ENCODE peak calls at places on chromosomes 11 and 22, in ten cellular contexts. M is OCI-M1; S is EH; V is activated CD4-positive, alpha-beta T cell treated with anti-CD3 and anti-CD28 coated beads for 24 hours; Z is AG08396; Y is T-helper 9 cell; N is CD4-positive, CD25-positive, alpha-beta regulatory T cell; I is astrocyte of the spinal cord; L is NCI-H1105 treated with DMSO at 0.1 percent for 48 hours; D is stimulated activated CD4-positive, alpha-beta T cell treated with anti-CD3 and anti-CD28 coated beads, Interleukin-1b, Interleukin-23, amount 100 ng/mL, for 24 hours. F is an unnamed sample.

GRCh38 chr22:49959782-49960158 is 802 bp upstream of the PIM3 start:
- DNase-seq in Y (no peak), D (no peak), I (no peak), L (no peak), M (no peak), V (no peak), Z (peak; percentile 65), N (no peak), S (peak; percentile 31), F (no peak)

GRCh38 chr11:76615950-76616349 is 54.6 kb downstream of the LRRC32 start:
- DNase-seq in I (peak; percentile 40), N (no peak), M (no peak), Y (no peak), V (no peak), Z (no peak), S (peak; percentile 55), D (no peak), L (no peak), F (no peak)

GRCh38 chr22:47355388-47355725 is 592.9 kb downstream of the TBC1D22A start:
- DNase-seq in N (no peak), Y (no peak), I (no peak), V (no peak), D (no peak), L (no peak), Z (no peak), M (no peak), S (no peak), F (no peak)

GRCh38 chr11:33970984-33971466 is 79.1 kb upstream of the LMO2 start:
- DNase-seq in V (no peak), D (no peak), I (peak; percentile 52), Z (peak; percentile 58), N (no peak), Y (no peak), S (peak; percentile 58), L (peak; percentile 77), M (peak; percentile 80), F (no peak)

GRCh38 chr11:23023319-23023718 is 163.0 kb upstream of the CCDC179 start:
- DNase-seq in S (no peak), L (no peak), M (peak; percentile 12), I (no peak), V (no peak), Z (no peak), N (no peak), D (no peak), Y (no peak), F (no peak)

GRCh38 chr11:72813740-72814138 is 472 bp upstream of the ATG16L2 start:
- DNase-seq in D (no peak), L (peak; percentile 82), M (peak; percentile 99), Y (peak; percentile 76), N (no peak), Z (peak; percentile 90), S (peak; percentile 85), V (peak; percentile 68), I (no peak), F (no peak)

GRCh38 chr22:40541300-40541699 is 95.2 kb downstream of the MRTFA start:
- DNase-seq in L (no peak), Z (no peak), N (no peak), M (no peak), D (no peak), V (no peak), S (no peak), I (no peak), Y (no peak), F (no peak)

GRCh38 chr11:118084247-118084646 is 2.5 kb downstream of the SMIM35 start:
- DNase-seq in V (no peak), L (no peak), S (peak; percentile 22), M (no peak), N (no peak), D (no peak), I (no peak), Z (no peak), Y (no peak), F (no peak)

GRCh38 chr22:22816171-22816514 is 71.5 kb upstream of the IGLL5 start:
- DNase-seq in V (no peak), Z (no peak), D (no peak), N (no peak), L (no peak), I (no peak), S (no peak), Y (no peak), M (no peak), F (no peak)

GRCh38 chr11:68255526-68255925 is 16.2 kb downstream of the C11orf24 start:
- DNase-seq in I (peak; percentile 9), Z (no peak), V (no peak), D (no peak), S (no peak), Y (no peak), N (no peak), L (no peak), M (no peak), F (no peak)

GRCh38 chr22:22111267-22111751 is 128.7 kb upstream of the TOP3B start:
- DNase-seq in Z (peak; percentile 89), I (peak; percentile 78), N (no peak), M (no peak), L (no peak), S (peak; percentile 68), Y (no peak), D (no peak), V (peak; percentile 8), F (no peak)

GRCh38 chr11:77602385-77603105 is 12.8 kb downstream of the AQP11 start:
- DNase-seq in M (peak; percentile 76), Y (no peak), D (no peak), Z (peak; percentile 57), L (no peak), V (no peak), I (peak; percentile 84), S (peak; percentile 90), N (no peak), F (no peak)

GRCh38 chr22:37999640-38000272 is 15.4 kb upstream of the SOX10 start:
- DNase-seq in M (no peak), L (no peak), Y (no peak), N (no peak), I (peak; percentile 73), D (no peak), V (no peak), S (peak; percentile 44), Z (no peak), F (no peak)

GRCh38 chr22:49487950-49488349 is 339.7 kb downstream of the BRD1 start:
- DNase-seq in M (no peak), S (no peak), V (no peak), N (no peak), I (no peak), Y (no peak), D (no peak), Z (no peak), L (no peak), F (no peak)

GRCh38 chr22:40747361-40747760 is 68.1 kb downstream of the MCHR1 start:
- DNase-seq in V (no peak), I (no peak), D (no peak), M (no peak), N (no peak), Y (no peak), Z (no peak), S (no peak), L (peak; percentile 25), F (no peak)

GRCh38 chr22:23204541-23205157 is 24.3 kb downstream of the BCR start:
- DNase-seq in V (no peak), N (no peak), Y (no peak), Z (no peak), I (no peak), L (peak; percentile 82), M (no peak), S (no peak), D (no peak), F (no peak)

GRCh38 chr11:113274708-113275582 is 39.4 kb upstream of the TTC12 start:
- DNase-seq in I (no peak), S (peak; percentile 3), L (no peak), Y (no peak), V (no peak), N (no peak), D (no peak), Z (no peak), M (no peak), F (no peak)

GRCh38 chr22:40036591-40037225 is 42.0 kb downstream of the FAM83F start:
- DNase-seq in S (peak; percentile 75), I (peak; percentile 70), Y (peak; percentile 28), N (peak; percentile 27), Z (peak; percentile 76), V (no peak), L (peak; percentile 29), D (no peak), M (peak; percentile 81), F (no peak)

GRCh38 chr11:86034710-86035109 is 34.2 kb downstream of the PICALM start:
- DNase-seq in S (no peak), L (peak; percentile 30), D (no peak), N (no peak), V (no peak), M (no peak), Z (no peak), I (no peak), Y (no peak), F (no peak)

GRCh38 chr11:130451261-130452019 is 3.0 kb downstream of the ADAMTS15 start:
- DNase-seq in V (no peak), I (peak; percentile 71), Y (no peak), M (no peak), S (peak; percentile 76), L (no peak), D (no peak), N (no peak), Z (peak; percentile 51), F (no peak)

F was measured in cortex of kidney.